ENCODE peak calls at places on chromosomes 5 and 9, in seven cellular contexts. One of them, this sample, is unnamed. For H3K27me3, H3K9me3 and H3K36me3, the result is how much of the 10 kb centered on the place peaks cover.

GRCh38 chr9:68760674-68761003 is 55.6 kb downstream of the PIP5K1B start:
- DNase-seq in adipocyte: no peak
- DNase-seq in CD8-positive, alpha-beta T cell: no peak
- DNase-seq in BE2C: no peak
- DNase-seq in tibial nerve: no peak
- DNase-seq in colonic mucosa: no peak
- DNase-seq in small intestine: no peak
- DNase-seq in this sample: no peak

GRCh38 chr5:1294839-1295649 is at the start of gene TERT:
- DNase-seq in adipocyte: no peak
- DNase-seq in CD8-positive, alpha-beta T cell: peak
- DNase-seq in BE2C: peak
- DNase-seq in tibial nerve: no peak
- DNase-seq in colonic mucosa: peak
- DNase-seq in small intestine: peak
- DNase-seq in this sample: peak

GRCh38 chr9:87383341-87384150 is 114.1 kb upstream of the DAPK1 start:
- DNase-seq in adipocyte: no peak
- DNase-seq in CD8-positive, alpha-beta T cell: no peak
- DNase-seq in BE2C: no peak
- DNase-seq in tibial nerve: no peak
- DNase-seq in colonic mucosa: no peak
- DNase-seq in small intestine: no peak
- DNase-seq in this sample: peak

GRCh38 chr9:113775714-113776113 is 100.4 kb upstream of the ZNF618 start:
- DNase-seq in adipocyte: peak
- DNase-seq in CD8-positive, alpha-beta T cell: no peak
- DNase-seq in BE2C: no peak
- DNase-seq in tibial nerve: no peak
- DNase-seq in colonic mucosa: no peak
- DNase-seq in small intestine: no peak
- DNase-seq in this sample: no peak

GRCh38 chr5:17239953-17240352 is 22.5 kb downstream of the BASP1 start:
- DNase-seq in adipocyte: no peak
- DNase-seq in CD8-positive, alpha-beta T cell: no peak
- DNase-seq in BE2C: no peak
- DNase-seq in tibial nerve: no peak
- DNase-seq in colonic mucosa: no peak
- DNase-seq in small intestine: no peak
- DNase-seq in this sample: no peak

GRCh38 chr5:4222821-4223220 is 627.2 kb downstream of the IRX1 start:
- DNase-seq in adipocyte: no peak
- DNase-seq in CD8-positive, alpha-beta T cell: no peak
- DNase-seq in BE2C: no peak
- DNase-seq in tibial nerve: no peak
- DNase-seq in colonic mucosa: no peak
- DNase-seq in small intestine: no peak
- DNase-seq in this sample: no peak

GRCh38 chr5:143758750-143759149 is 53.2 kb upstream of the HMHB1 start:
- DNase-seq in adipocyte: peak
- DNase-seq in CD8-positive, alpha-beta T cell: no peak
- DNase-seq in BE2C: no peak
- DNase-seq in tibial nerve: no peak
- DNase-seq in colonic mucosa: no peak
- DNase-seq in small intestine: no peak
- DNase-seq in this sample: no peak

GRCh38 chr9:134648701-134649525 is 7.3 kb downstream of the COL5A1 start:
- DNase-seq in adipocyte: peak
- DNase-seq in CD8-positive, alpha-beta T cell: no peak
- DNase-seq in BE2C: no peak
- DNase-seq in tibial nerve: no peak
- DNase-seq in colonic mucosa: no peak
- DNase-seq in small intestine: peak
- DNase-seq in this sample: no peak

GRCh38 chr5:138900281-138900965 is 25.3 kb upstream of the LRRTM2 start:
- DNase-seq in adipocyte: peak
- DNase-seq in CD8-positive, alpha-beta T cell: no peak
- DNase-seq in BE2C: no peak
- DNase-seq in tibial nerve: no peak
- DNase-seq in colonic mucosa: no peak
- DNase-seq in small intestine: no peak
- DNase-seq in this sample: peak

GRCh38 chr9:23120630-23121029 is 674.0 kb downstream of the DMRTA1 start:
- DNase-seq in adipocyte: no peak
- DNase-seq in CD8-positive, alpha-beta T cell: no peak
- DNase-seq in BE2C: no peak
- DNase-seq in tibial nerve: no peak
- DNase-seq in colonic mucosa: no peak
- DNase-seq in small intestine: no peak
- DNase-seq in this sample: no peak

GRCh38 chr5:138448070-138448469 is 9.2 kb downstream of the REEP2 start:
- DNase-seq in adipocyte: no peak
- DNase-seq in CD8-positive, alpha-beta T cell: no peak
- DNase-seq in BE2C: no peak
- DNase-seq in tibial nerve: no peak
- DNase-seq in colonic mucosa: no peak
- DNase-seq in small intestine: no peak
- DNase-seq in this sample: no peak

GRCh38 chr5:60489856-60490255 is 210.1 kb downstream of the DEPDC1B start:
- DNase-seq in adipocyte: no peak
- DNase-seq in CD8-positive, alpha-beta T cell: no peak
- DNase-seq in BE2C: no peak
- DNase-seq in tibial nerve: no peak
- DNase-seq in colonic mucosa: no peak
- DNase-seq in small intestine: no peak
- DNase-seq in this sample: no peak

GRCh38 chr5:15936505-15937245 is 242.9 kb downstream of the MARCHF11 start:
- DNase-seq in adipocyte: no peak
- DNase-seq in CD8-positive, alpha-beta T cell: no peak
- DNase-seq in BE2C: no peak
- DNase-seq in tibial nerve: no peak
- DNase-seq in colonic mucosa: no peak
- DNase-seq in small intestine: no peak
- DNase-seq in this sample: no peak

DNA sequence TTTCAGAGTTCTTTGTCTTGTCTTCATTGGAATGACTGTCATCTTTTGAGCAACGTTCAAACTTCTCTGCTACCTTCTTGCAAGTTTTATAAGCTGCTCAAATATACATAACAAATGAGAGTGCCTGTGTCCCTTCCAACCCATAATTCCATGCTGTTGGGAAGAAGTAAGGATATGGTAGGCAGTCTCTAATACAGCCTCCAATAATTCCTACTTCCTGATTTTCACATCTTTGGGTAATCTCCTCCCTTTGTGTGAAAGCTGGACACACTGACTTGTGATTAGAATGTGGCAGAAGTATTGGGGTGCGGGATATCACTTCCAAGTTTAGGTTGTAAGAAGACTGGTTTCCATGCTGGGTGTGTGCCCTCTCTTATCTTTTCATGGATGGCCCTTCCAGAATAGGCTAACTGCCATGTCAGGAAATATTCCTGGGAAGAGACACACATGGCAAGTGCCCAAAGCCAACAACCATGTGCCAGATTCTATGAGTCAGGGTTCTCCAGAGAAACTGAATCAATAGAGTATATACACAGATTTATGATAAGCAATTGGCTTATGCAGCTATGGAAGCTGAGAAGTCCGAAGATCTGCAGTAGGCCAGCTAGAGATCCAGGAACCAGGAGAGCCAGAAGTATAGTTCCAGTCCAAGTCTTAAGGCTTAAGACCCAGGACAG is 531.3 kb downstream of the NTRK2 start:
- DNase-seq in adipocyte: no peak
- DNase-seq in CD8-positive, alpha-beta T cell: no peak
- DNase-seq in BE2C: no peak
- DNase-seq in tibial nerve: no peak
- DNase-seq in colonic mucosa: peak
- DNase-seq in small intestine: no peak
- DNase-seq in this sample: no peak
- H3K27me3 ChIP-seq in adipocyte: under half
- H3K27me3 ChIP-seq in CD8-positive, alpha-beta T cell: under half
- H3K27me3 ChIP-seq in BE2C: under half
- H3K27me3 ChIP-seq in tibial nerve: under half
- H3K27me3 ChIP-seq in colonic mucosa: under half
- H3K27me3 ChIP-seq in small intestine: under half
- H3K27me3 ChIP-seq in this sample: under half

GRCh38 chr9:99235874-99236627 is 14.0 kb downstream of the SEC61B start:
- DNase-seq in adipocyte: no peak
- DNase-seq in CD8-positive, alpha-beta T cell: no peak
- DNase-seq in BE2C: no peak
- DNase-seq in tibial nerve: no peak
- DNase-seq in colonic mucosa: no peak
- DNase-seq in small intestine: no peak
- DNase-seq in this sample: no peak

GRCh38 chr9:99241106-99241505 is 19.0 kb downstream of the SEC61B start:
- DNase-seq in adipocyte: no peak
- DNase-seq in CD8-positive, alpha-beta T cell: no peak
- DNase-seq in BE2C: no peak
- DNase-seq in tibial nerve: no peak
- DNase-seq in colonic mucosa: no peak
- DNase-seq in small intestine: no peak
- DNase-seq in this sample: peak

GRCh38 chr9:99239341-99240055 is 17.4 kb downstream of the SEC61B start:
- DNase-seq in adipocyte: peak
- DNase-seq in CD8-positive, alpha-beta T cell: no peak
- DNase-seq in BE2C: peak
- DNase-seq in tibial nerve: no peak
- DNase-seq in colonic mucosa: no peak
- DNase-seq in small intestine: no peak
- DNase-seq in this sample: no peak

GRCh38 chr9:99237356-99237755 is 15.3 kb downstream of the SEC61B start:
- DNase-seq in adipocyte: no peak
- DNase-seq in CD8-positive, alpha-beta T cell: no peak
- DNase-seq in BE2C: no peak
- DNase-seq in tibial nerve: no peak
- DNase-seq in colonic mucosa: no peak
- DNase-seq in small intestine: no peak
- DNase-seq in this sample: no peak

DNA sequence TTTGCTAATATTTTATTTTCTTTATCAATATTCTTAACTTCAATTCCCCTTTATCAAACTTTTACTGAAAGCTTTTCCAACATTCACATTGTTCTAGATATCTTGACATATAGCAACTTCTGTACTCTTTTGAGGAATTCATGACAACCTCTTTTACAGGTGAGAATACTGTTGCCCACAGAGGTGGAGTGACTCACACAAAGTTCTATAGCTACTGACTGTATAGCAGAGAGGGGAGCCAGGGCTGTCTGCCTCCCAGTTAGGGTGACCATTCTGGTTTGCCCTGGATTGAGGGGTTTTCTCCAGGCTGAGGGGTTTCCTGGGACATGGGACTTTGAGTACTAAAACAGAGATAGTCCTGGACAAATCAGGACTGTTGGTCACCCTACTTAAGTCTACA is 16.2 kb downstream of the SEC61B start:
- DNase-seq in adipocyte: no peak
- DNase-seq in CD8-positive, alpha-beta T cell: no peak
- DNase-seq in BE2C: no peak
- DNase-seq in tibial nerve: no peak
- DNase-seq in colonic mucosa: no peak
- DNase-seq in small intestine: no peak
- DNase-seq in this sample: no peak
- H3K9me3 ChIP-seq in adipocyte: under half
- H3K9me3 ChIP-seq in CD8-positive, alpha-beta T cell: under half
- H3K9me3 ChIP-seq in BE2C: under half
- H3K9me3 ChIP-seq in tibial nerve: under half
- H3K9me3 ChIP-seq in colonic mucosa: under half
- H3K9me3 ChIP-seq in small intestine: under half
- H3K9me3 ChIP-seq in this sample: under half

GRCh38 chr5:176532795-176533194 is 4.4 kb downstream of the RNF44 start:
- DNase-seq in adipocyte: no peak
- DNase-seq in CD8-positive, alpha-beta T cell: no peak
- DNase-seq in BE2C: no peak
- DNase-seq in tibial nerve: no peak
- DNase-seq in colonic mucosa: no peak
- DNase-seq in small intestine: no peak
- DNase-seq in this sample: no peak

GRCh38 chr5:176531902-176532493 is 5.2 kb downstream of the RNF44 start:
- DNase-seq in adipocyte: no peak
- DNase-seq in CD8-positive, alpha-beta T cell: no peak
- DNase-seq in BE2C: no peak
- DNase-seq in tibial nerve: no peak
- DNase-seq in colonic mucosa: no peak
- DNase-seq in small intestine: no peak
- DNase-seq in this sample: no peak

GRCh38 chr5:176534640-176535039 is 2.6 kb downstream of the RNF44 start:
- DNase-seq in adipocyte: no peak
- DNase-seq in CD8-positive, alpha-beta T cell: no peak
- DNase-seq in BE2C: no peak
- DNase-seq in tibial nerve: no peak
- DNase-seq in colonic mucosa: peak
- DNase-seq in small intestine: peak
- DNase-seq in this sample: no peak

GRCh38 chr5:176533894-176534611 is 3.1 kb downstream of the RNF44 start:
- DNase-seq in adipocyte: peak
- DNase-seq in CD8-positive, alpha-beta T cell: no peak
- DNase-seq in BE2C: no peak
- DNase-seq in tibial nerve: no peak
- DNase-seq in colonic mucosa: peak
- DNase-seq in small intestine: peak
- DNase-seq in this sample: no peak

DNA sequence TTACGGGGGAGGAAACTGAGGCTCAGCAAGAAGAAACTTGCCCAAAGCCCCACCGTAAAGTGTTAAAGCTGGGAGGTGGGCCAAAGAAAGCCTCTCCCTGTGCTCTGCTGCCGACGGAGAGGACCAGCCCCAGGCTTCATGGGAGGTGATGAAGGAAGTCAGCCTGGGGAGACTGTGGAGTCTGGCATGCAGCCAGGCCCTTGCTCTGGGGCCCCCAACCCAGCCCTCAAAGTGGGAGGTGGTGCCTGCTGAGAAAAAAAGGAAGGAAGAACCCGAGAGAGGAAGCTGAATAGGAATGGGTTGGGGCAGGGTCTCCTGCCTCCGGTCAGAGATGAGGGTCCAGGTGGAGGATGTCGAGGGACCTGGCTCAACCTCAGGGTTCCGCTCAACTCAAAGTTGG is 3.8 kb downstream of the RNF44 start:
- DNase-seq in adipocyte: no peak
- DNase-seq in CD8-positive, alpha-beta T cell: no peak
- DNase-seq in BE2C: no peak
- DNase-seq in tibial nerve: no peak
- DNase-seq in colonic mucosa: no peak
- DNase-seq in small intestine: no peak
- DNase-seq in this sample: peak
- H3K36me3 ChIP-seq in adipocyte: under half
- H3K36me3 ChIP-seq in CD8-positive, alpha-beta T cell: under half
- H3K36me3 ChIP-seq in BE2C: half or more
- H3K36me3 ChIP-seq in tibial nerve: under half
- H3K36me3 ChIP-seq in colonic mucosa: under half
- H3K36me3 ChIP-seq in small intestine: under half
- H3K36me3 ChIP-seq in this sample: under half

DNA sequence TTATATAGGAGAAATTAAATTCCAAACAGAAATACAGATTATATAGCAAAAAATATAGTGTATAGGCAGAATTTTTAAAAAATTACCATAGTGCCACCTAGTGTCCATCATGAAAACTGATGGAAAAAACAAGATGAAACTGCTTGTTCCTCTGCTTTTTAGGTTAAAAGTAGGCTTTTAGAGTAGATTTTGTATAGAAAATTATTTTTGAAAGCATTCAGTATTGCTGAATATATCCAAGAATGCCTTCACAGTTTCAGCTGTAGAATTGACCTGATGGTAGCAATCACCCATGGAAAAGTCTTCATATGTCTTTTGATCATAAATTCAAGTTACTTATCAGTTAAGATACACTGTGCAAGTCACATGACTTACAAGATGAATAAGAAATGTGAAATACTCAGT is 19.7 kb downstream of the RIOK2 start:
- DNase-seq in adipocyte: peak
- DNase-seq in CD8-positive, alpha-beta T cell: no peak
- DNase-seq in BE2C: no peak
- DNase-seq in tibial nerve: no peak
- DNase-seq in colonic mucosa: no peak
- DNase-seq in small intestine: no peak
- DNase-seq in this sample: peak
- H3K27me3 ChIP-seq in adipocyte: under half
- H3K27me3 ChIP-seq in CD8-positive, alpha-beta T cell: under half
- H3K27me3 ChIP-seq in BE2C: under half
- H3K27me3 ChIP-seq in tibial nerve: under half
- H3K27me3 ChIP-seq in colonic mucosa: under half
- H3K27me3 ChIP-seq in small intestine: under half
- H3K27me3 ChIP-seq in this sample: under half